ENCODE peak calls at places on chromosome 5, in nine cellular contexts. U is BE2C, T is epithelial cell of esophagus, N is fibroblast of villous mesenchyme, E is Peyer's patch, M is mammary epithelial cell, I is transverse colon, J is fibroblast of pulmonary artery, W is bronchial epithelial cell. C is an unnamed sample.

GRCh38 chr5:17239953-17240352 is 22.5 kb downstream of the BASP1 start:
- DNase-seq in U (no peak), T (no peak), N (no peak), E (no peak), M (no peak), I (no peak), J (no peak), W (no peak), C (no peak)

GRCh38 chr5:150645070-150645700 is 4.7 kb downstream of the SYNPO start:
- DNase-seq in U (peak), T (no peak), N (peak), E (peak), M (peak), I (no peak), J (peak), W (no peak), C (peak)

GRCh38 chr5:56116599-56117131 is 116.5 kb downstream of the ANKRD55 start:
- DNase-seq in U (no peak), T (no peak), N (no peak), E (no peak), M (no peak), I (no peak), J (peak), W (no peak), C (no peak)

GRCh38 chr5:180041501-180042274 is 29.9 kb downstream of the RNF130 start:
- DNase-seq in U (no peak), T (no peak), N (no peak), E (no peak), M (no peak), I (peak), J (no peak), W (no peak), C (no peak)

GRCh38 chr5:179114756-179115155 is 54.6 kb downstream of the ZNF354C start:
- DNase-seq in U (no peak), T (no peak), N (no peak), E (no peak), M (no peak), I (no peak), J (no peak), W (no peak), C (no peak)

GRCh38 chr5:172007153-172007794 is 836 bp upstream of the FBXW11 start:
- DNase-seq in U (no peak), T (peak), N (no peak), E (no peak), M (no peak), I (no peak), J (peak), W (peak), C (no peak)

GRCh38 chr5:57320552-57320951 is 146.7 kb downstream of the GPBP1 start:
- DNase-seq in U (no peak), T (no peak), N (no peak), E (no peak), M (no peak), I (no peak), J (no peak), W (no peak), C (no peak)

GRCh38 chr5:157108961-157109360 is at the start of gene HAVCR2:
- DNase-seq in U (no peak), T (no peak), N (no peak), E (peak), M (no peak), I (peak), J (no peak), W (no peak), C (no peak)

GRCh38 chr5:69276422-69277174 is 41.9 kb downstream of the CDK7 start:
- DNase-seq in U (no peak), T (no peak), N (peak), E (no peak), M (no peak), I (no peak), J (peak), W (no peak), C (no peak)

GRCh38 chr5:128356011-128356410 is 182.0 kb downstream of the FBN2 start:
- DNase-seq in U (no peak), T (no peak), N (no peak), E (no peak), M (no peak), I (no peak), J (no peak), W (no peak), C (no peak)

GRCh38 chr5:75510417-75510835 is 1.0 kb downstream of the CERT1 start:
- DNase-seq in U (no peak), T (peak), N (peak), E (no peak), M (peak), I (peak), J (peak), W (peak), C (peak)

GRCh38 chr5:64811050-64811640 is 42.4 kb downstream of the CWC27 start:
- DNase-seq in U (peak), T (peak), N (peak), E (no peak), M (peak), I (no peak), J (peak), W (peak), C (peak)

GRCh38 chr5:59358497-59358896 is 535.0 kb downstream of the PDE4D start:
- DNase-seq in U (no peak), T (no peak), N (peak), E (no peak), M (no peak), I (no peak), J (peak), W (no peak), C (no peak)

GRCh38 chr5:8807636-8808035 is 738.2 kb downstream of the SEMA5A start:
- DNase-seq in U (no peak), T (peak), N (peak), E (no peak), M (no peak), I (no peak), J (peak), W (peak), C (no peak)

GRCh38 chr5:76331139-76331538 is 71.9 kb upstream of the IQGAP2 start:
- DNase-seq in U (no peak), T (no peak), N (no peak), E (no peak), M (no peak), I (no peak), J (no peak), W (no peak), C (no peak)

GRCh38 chr5:111072949-111073682 is 1.6 kb downstream of the TSLP start:
- DNase-seq in U (peak), T (peak), N (peak), E (peak), M (peak), I (peak), J (no peak), W (no peak), C (peak)

GRCh38 chr5:175847503-175847902 is 23.9 kb upstream of the CPLX2 start:
- DNase-seq in U (peak), T (no peak), N (no peak), E (no peak), M (no peak), I (no peak), J (no peak), W (no peak), C (peak)

GRCh38 chr5:108715408-108715807 is 32.3 kb upstream of the FER start:
- DNase-seq in U (no peak), T (no peak), N (no peak), E (no peak), M (no peak), I (no peak), J (no peak), W (no peak), C (no peak)

DNA sequence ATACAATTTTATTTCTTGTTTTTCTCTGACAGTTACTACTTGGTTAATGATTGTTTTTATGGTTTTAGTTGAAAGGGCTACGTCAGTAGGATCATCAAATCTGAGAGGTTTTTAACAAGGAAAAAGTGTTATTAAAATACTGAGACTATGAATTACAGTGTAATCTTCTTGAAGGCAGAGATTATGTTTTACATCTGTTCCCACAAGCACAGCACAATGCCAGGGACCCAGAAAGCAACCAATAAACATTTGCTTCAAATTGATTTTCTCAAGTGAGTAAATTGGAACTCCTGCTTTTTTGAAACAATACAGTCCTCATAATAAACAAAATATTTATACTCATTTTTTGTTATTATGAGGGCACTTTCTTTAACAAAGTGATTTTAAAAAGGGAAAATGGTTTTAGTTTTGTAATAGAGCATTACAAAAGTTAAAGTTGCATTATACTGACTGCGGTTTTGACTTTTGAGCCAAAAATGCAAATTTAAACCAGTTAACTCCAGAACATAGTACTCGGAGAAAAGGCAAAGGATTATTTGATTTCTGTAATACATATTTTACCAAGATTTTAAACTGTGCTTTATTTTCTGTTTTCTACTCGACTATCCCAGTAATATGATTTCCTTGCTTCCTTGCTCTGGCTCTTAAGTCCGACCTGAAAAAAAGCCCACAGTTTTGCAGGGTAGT is 176.9 kb downstream of the GDNF start:
- DNase-seq in U (no peak), T (no peak), N (peak), E (no peak), M (no peak), I (no peak), J (no peak), W (no peak), C (no peak)
- H3K4me3 ChIP-seq in U (no peak), T (no peak), N (no peak), E (no peak), M (no peak), I (no peak), J (no peak), W (no peak), C (no peak)

GRCh38 chr5:189486-189885 is 1.8 kb upstream of the LRRC14B start:
- DNase-seq in U (no peak), T (no peak), N (no peak), E (no peak), M (no peak), I (no peak), J (no peak), W (no peak), C (no peak)
- H3K4me3 ChIP-seq in U (no peak), T (no peak), N (no peak), E (no peak), M (no peak), I (no peak), J (no peak), W (no peak), C (no peak)

GRCh38 chr5:14038341-14038959 is 94.0 kb upstream of the DNAH5 start:
- DNase-seq in U (no peak), T (peak), N (peak), E (no peak), M (peak), I (no peak), J (peak), W (peak), C (peak)

GRCh38 chr5:14034991-14035390 is 90.5 kb upstream of the DNAH5 start:
- DNase-seq in U (no peak), T (no peak), N (no peak), E (no peak), M (no peak), I (no peak), J (peak), W (no peak), C (no peak)

GRCh38 chr5:14036947-14037346 is 92.5 kb upstream of the DNAH5 start:
- DNase-seq in U (no peak), T (peak), N (no peak), E (no peak), M (peak), I (no peak), J (peak), W (peak), C (no peak)

GRCh38 chr5:14035859-14036440 is 91.5 kb upstream of the DNAH5 start:
- DNase-seq in U (no peak), T (peak), N (peak), E (no peak), M (peak), I (peak), J (peak), W (peak), C (peak)

GRCh38 chr5:14036514-14036913 is 92.0 kb upstream of the DNAH5 start:
- DNase-seq in U (no peak), T (peak), N (no peak), E (no peak), M (peak), I (no peak), J (peak), W (peak), C (no peak)
- H3K4me3 ChIP-seq in U (no peak), T (no peak), N (peak), E (no peak), M (no peak), I (no peak), J (peak), W (no peak), C (peak)

GRCh38 chr5:123089971-123090640 is 1.1 kb downstream of the PRDM6 start:
- DNase-seq in U (peak), T (peak), N (peak), E (no peak), M (no peak), I (no peak), J (peak), W (no peak), C (no peak)

GRCh38 chr5:123091988-123092583 is 3.0 kb downstream of the PRDM6 start:
- DNase-seq in U (no peak), T (no peak), N (no peak), E (no peak), M (no peak), I (no peak), J (no peak), W (no peak), C (no peak)

GRCh38 chr5:123091258-123091987 is 2.4 kb downstream of the PRDM6 start:
- DNase-seq in U (no peak), T (no peak), N (peak), E (no peak), M (no peak), I (no peak), J (no peak), W (peak), C (no peak)

GRCh38 chr5:123089572-123089970 is 530 bp downstream of the PRDM6 start:
- DNase-seq in U (no peak), T (peak), N (peak), E (no peak), M (peak), I (no peak), J (peak), W (no peak), C (no peak)

DNA sequence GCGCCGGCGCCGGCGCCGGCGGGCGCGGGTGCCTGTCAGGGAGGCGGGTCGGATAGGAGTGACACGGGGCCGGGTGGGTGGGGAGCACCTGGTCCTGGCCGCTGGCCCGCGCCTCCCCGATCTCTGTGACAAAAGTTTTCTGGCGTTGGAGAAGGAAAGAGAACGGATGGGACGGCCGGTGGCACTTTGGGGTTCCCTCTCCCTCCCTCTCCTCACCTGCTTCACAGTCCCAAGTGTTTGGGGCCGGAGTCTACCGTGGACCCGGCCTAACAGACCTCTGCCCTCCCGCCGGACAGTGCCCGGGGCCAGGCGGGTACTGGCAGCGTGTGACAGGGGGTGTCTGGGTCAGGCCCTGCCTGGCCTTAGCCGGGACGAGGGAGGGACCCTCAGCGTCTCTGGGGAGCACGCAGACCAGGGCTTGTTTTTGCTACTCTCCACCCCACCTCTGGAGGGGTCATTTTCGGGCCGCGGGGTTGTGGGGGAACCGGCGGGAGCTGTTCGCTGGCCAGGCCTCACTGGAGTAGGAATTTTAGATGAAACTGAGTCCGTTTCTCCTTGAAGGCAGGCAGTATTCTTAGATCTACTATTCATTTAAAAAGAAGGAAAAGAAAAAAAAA is 1.7 kb downstream of the PRDM6 start:
- DNase-seq in U (no peak), T (no peak), N (no peak), E (no peak), M (no peak), I (no peak), J (no peak), W (no peak), C (no peak)
- H3K4me3 ChIP-seq in U (no peak), T (no peak), N (peak), E (peak), M (no peak), I (peak), J (peak), W (no peak), C (peak)

GRCh38 chr5:129382921-129383672 is 77.0 kb upstream of the ADAMTS19 start:
- DNase-seq in U (no peak), T (peak), N (peak), E (no peak), M (no peak), I (no peak), J (peak), W (peak), C (no peak)

GRCh38 chr5:129392681-129393080 is 67.4 kb upstream of the ADAMTS19 start:
- DNase-seq in U (no peak), T (no peak), N (peak), E (no peak), M (no peak), I (no peak), J (no peak), W (no peak), C (no peak)

GRCh38 chr5:129384736-129385135 is 75.4 kb upstream of the ADAMTS19 start:
- DNase-seq in U (no peak), T (peak), N (no peak), E (no peak), M (no peak), I (no peak), J (no peak), W (peak), C (no peak)

DNA sequence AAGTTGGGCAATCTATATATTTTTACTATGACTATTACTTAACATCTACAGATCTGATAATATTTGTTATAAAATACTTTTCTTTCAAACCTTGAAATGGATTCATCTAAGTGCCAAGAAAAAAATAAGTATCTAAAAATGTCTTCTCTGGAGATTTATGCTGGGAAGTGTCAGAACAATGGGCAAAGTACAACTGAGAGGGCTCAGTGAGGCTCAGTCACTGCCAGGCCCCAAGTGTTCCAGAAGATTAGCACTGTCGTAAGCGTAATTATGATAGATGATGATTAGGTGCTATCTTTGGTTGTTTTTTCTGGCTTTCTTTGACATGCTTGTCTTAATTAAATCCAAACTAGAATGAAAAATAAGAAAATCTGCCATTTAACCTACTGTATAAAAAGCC is 72.2 kb upstream of the ADAMTS19 start:
- DNase-seq in U (no peak), T (no peak), N (no peak), E (no peak), M (no peak), I (no peak), J (no peak), W (no peak), C (no peak)
- H3K4me3 ChIP-seq in U (no peak), T (no peak), N (no peak), E (no peak), M (no peak), I (no peak), J (no peak), W (no peak), C (no peak)

GRCh38 chr5:80654391-80655230 is at the start of the genes DHFR and MSH3:
- DNase-seq in U (peak), T (peak), N (peak), E (peak), M (peak), I (peak), J (peak), W (peak), C (peak)

GRCh38 chr5:80654054-80654390 is 430 bp upstream of the MSH3 start:
- DNase-seq in U (no peak), T (no peak), N (no peak), E (no peak), M (peak), I (peak), J (no peak), W (no peak), C (peak)

GRCh38 chr5:80656425-80656824 is 1.6 kb upstream of the DHFR start:
- DNase-seq in U (no peak), T (no peak), N (no peak), E (no peak), M (no peak), I (no peak), J (no peak), W (no peak), C (peak)

GRCh38 chr5:80653497-80653896 is 955 bp upstream of the MSH3 start:
- DNase-seq in U (no peak), T (no peak), N (no peak), E (no peak), M (no peak), I (no peak), J (no peak), W (no peak), C (no peak)

DNA sequence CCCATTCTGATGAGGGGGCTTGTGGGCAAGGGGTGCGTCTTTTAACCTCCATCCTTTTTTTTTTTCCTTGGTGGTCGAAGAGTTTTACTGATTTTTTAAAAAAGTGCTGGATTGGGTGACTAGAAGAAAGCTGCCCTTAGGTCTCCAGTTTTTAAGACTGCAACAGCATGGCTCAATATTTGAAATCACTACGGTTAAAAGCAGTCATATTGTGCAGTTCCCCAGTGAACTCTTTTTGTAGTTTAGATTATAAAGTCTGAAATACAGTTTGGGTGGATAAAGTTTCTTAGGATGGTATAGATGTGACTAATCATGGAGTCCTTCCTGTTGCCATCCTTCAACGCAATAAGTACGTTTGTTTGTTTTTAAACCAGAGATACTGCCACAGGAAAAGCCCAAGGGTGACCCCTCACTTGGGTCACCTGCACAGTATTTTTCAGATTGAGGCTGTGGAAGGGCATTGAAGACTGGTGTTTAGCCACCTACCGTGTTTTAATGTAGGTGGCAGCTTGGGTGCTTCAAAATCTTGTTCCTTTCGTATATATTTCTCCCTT is 525 bp upstream of the DHFR start:
- DNase-seq in U (no peak), T (peak), N (no peak), E (no peak), M (peak), I (no peak), J (peak), W (peak), C (no peak)
- H3K4me3 ChIP-seq in U (peak), T (peak), N (peak), E (peak), M (peak), I (peak), J (peak), W (peak), C (peak)

GRCh38 chr5:92800360-92800759 is 780.7 kb downstream of the NR2F1-AS1 start:
- DNase-seq in U (no peak), T (no peak), N (peak), E (no peak), M (no peak), I (no peak), J (peak), W (no peak), C (no peak)
- H3K4me3 ChIP-seq in U (no peak), T (no peak), N (no peak), E (no peak), M (no peak), I (no peak), J (no peak), W (no peak), C (no peak)

DNA sequence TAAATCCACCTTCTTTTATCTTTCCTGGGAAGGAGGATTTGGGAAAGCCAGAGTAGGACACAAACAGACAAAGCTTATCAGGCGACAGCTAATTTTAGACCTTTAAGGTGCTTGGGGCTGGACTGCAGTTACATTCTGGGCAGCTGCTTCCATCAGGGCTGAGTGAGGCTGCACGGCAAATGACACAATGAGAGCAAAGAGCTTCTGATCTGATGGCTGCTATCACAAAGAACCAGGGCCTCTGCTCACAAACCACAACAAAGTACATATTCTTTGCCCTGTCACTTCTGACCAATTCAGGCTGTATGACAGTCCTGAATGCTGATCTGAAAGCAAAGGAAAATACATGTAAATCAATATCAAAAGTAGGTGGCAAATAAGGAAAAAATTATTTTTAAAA is 93.1 kb downstream of the MRPS27 start:
- DNase-seq in U (no peak), T (no peak), N (no peak), E (no peak), M (no peak), I (no peak), J (no peak), W (no peak), C (no peak)
- H3K4me3 ChIP-seq in U (no peak), T (no peak), N (no peak), E (no peak), M (no peak), I (no peak), J (no peak), W (no peak), C (no peak)